ENCODE peak calls at places on chromosome 20, in six cellular contexts. B is CD4-positive, CD25-positive, alpha-beta regulatory T cell; Q is iris pigment epithelial cell; Z is GDM1; F is tibial artery; H is iPS DF 19.7. W is an unnamed sample.

GRCh38 chr20:43666376-43667328 is at the start of gene MYBL2:
- DNase-seq in H (no peak), Z (peak), F (no peak), B (peak), Q (peak), W (peak)

GRCh38 chr20:10639762-10640556 is 33.8 kb downstream of the JAG1 start:
- DNase-seq in Z (no peak), Q (no peak), H (no peak), B (no peak), F (peak), W (no peak)

GRCh38 chr20:1357921-1358671 is 29.2 kb upstream of the SDCBP2 start:
- DNase-seq in H (no peak), B (no peak), Q (peak), Z (no peak), F (no peak), W (no peak)

GRCh38 chr20:24497851-24498250 is 28.4 kb downstream of the SYNDIG1 start:
- DNase-seq in F (no peak), Z (no peak), Q (peak), H (no peak), B (no peak), W (no peak)

GRCh38 chr20:4811661-4812181 is 90.0 kb downstream of the PRND start:
- DNase-seq in Q (no peak), F (peak), Z (peak), B (peak), H (no peak), W (no peak)

GRCh38 chr20:62244644-62245108 is 6.4 kb downstream of the OSBPL2 start:
- DNase-seq in Q (no peak), Z (no peak), F (no peak), B (no peak), H (no peak), W (no peak)

GRCh38 chr20:61732511-61733210 is 333.0 kb downstream of the TAF4 start:
- DNase-seq in H (no peak), Q (no peak), Z (no peak), F (no peak), B (no peak), W (no peak)

GRCh38 chr20:35237486-35237885 is 11.0 kb downstream of the MMP24 start:
- DNase-seq in H (no peak), B (no peak), F (no peak), Z (no peak), Q (no peak), W (no peak)

GRCh38 chr20:13638162-13638495 is 603 bp downstream of the TASP1 start:
- DNase-seq in Q (peak), F (no peak), Z (no peak), H (no peak), B (no peak), W (no peak)

GRCh38 chr20:46898433-46898832 is 3.8 kb downstream of the EYA2 start:
- DNase-seq in H (no peak), Z (no peak), F (no peak), B (no peak), Q (no peak), W (no peak)

GRCh38 chr20:51335329-51335841 is 207.1 kb downstream of the NFATC2 start:
- DNase-seq in Z (no peak), B (no peak), H (no peak), Q (peak), F (no peak), W (no peak)

GRCh38 chr20:17621229-17621968 is 51.5 kb downstream of the DSTN start:
- DNase-seq in B (no peak), Q (no peak), H (no peak), F (peak), Z (no peak), W (no peak)

GRCh38 chr20:58891686-58892125 is 39.2 kb downstream of the GNAS start:
- DNase-seq in Q (peak), F (no peak), H (no peak), B (no peak), Z (no peak), W (peak)

GRCh38 chr20:22673467-22673866 is 89.1 kb upstream of the FOXA2 start:
- DNase-seq in F (no peak), Q (no peak), H (no peak), B (no peak), Z (no peak), W (no peak)

GRCh38 chr20:49557449-49557848 is 10.5 kb downstream of the PTGIS start:
- DNase-seq in H (no peak), Q (no peak), B (no peak), Z (no peak), F (no peak), W (no peak)

GRCh38 chr20:48502758-48503157 is 325.0 kb downstream of the PREX1 start:
- DNase-seq in Z (no peak), H (no peak), Q (no peak), B (no peak), F (no peak), W (no peak)

GRCh38 chr20:62136283-62137091 is 6.7 kb downstream of the PSMA7 start:
- DNase-seq in Q (peak), H (no peak), Z (peak), B (peak), F (peak), W (no peak)

GRCh38 chr20:48459729-48460395 is 367.9 kb downstream of the PREX1 start:
- DNase-seq in F (no peak), Q (no peak), B (no peak), Z (no peak), H (no peak), W (no peak)

W was measured in NCI-H774.